ENCODE peak calls at places on chromosomes 13 and 19, in five cellular contexts. One of them, this sample, is unnamed.

GRCh38 chr13:80251403-80251802 is 89.5 kb downstream of the SPRY2 start:
- DNase-seq in prostate gland: no peak
- DNase-seq in astrocyte of the hippocampus: peak
- DNase-seq in lower lobe of right lung: no peak
- DNase-seq in Daoy: peak
- DNase-seq in this sample: no peak

GRCh38 chr13:91346848-91347211 is 657 bp upstream of the MIR17HG start:
- DNase-seq in prostate gland: peak
- DNase-seq in lower lobe of right lung: no peak
- DNase-seq in astrocyte of the hippocampus: no peak
- DNase-seq in Daoy: peak
- DNase-seq in this sample: no peak

GRCh38 chr13:36819811-36820140 is 754 bp downstream of the RFXAP start:
- DNase-seq in prostate gland: peak
- DNase-seq in astrocyte of the hippocampus: peak
- DNase-seq in Daoy: peak
- DNase-seq in lower lobe of right lung: no peak
- DNase-seq in this sample: no peak

GRCh38 chr19:38849746-38850230 is at the start of gene HNRNPL:
- DNase-seq in Daoy: no peak
- DNase-seq in astrocyte of the hippocampus: no peak
- DNase-seq in lower lobe of right lung: peak
- DNase-seq in prostate gland: no peak
- DNase-seq in this sample: peak

GRCh38 chr13:28327761-28328607 is 166.9 kb downstream of the FLT1 start:
- DNase-seq in astrocyte of the hippocampus: no peak
- DNase-seq in Daoy: no peak
- DNase-seq in lower lobe of right lung: no peak
- DNase-seq in prostate gland: no peak
- DNase-seq in this sample: no peak

GRCh38 chr13:64371045-64371444 is 2859.1 kb downstream of the PCDH9 start:
- DNase-seq in Daoy: no peak
- DNase-seq in prostate gland: no peak
- DNase-seq in astrocyte of the hippocampus: peak
- DNase-seq in lower lobe of right lung: no peak
- DNase-seq in this sample: no peak

GRCh38 chr13:31965361-31966066 is 66.1 kb upstream of the FRY start:
- DNase-seq in lower lobe of right lung: no peak
- DNase-seq in Daoy: peak
- DNase-seq in astrocyte of the hippocampus: peak
- DNase-seq in prostate gland: no peak
- DNase-seq in this sample: no peak

GRCh38 chr13:108534728-108535127 is 94.7 kb upstream of the MYO16 start:
- DNase-seq in lower lobe of right lung: no peak
- DNase-seq in prostate gland: no peak
- DNase-seq in Daoy: no peak
- DNase-seq in astrocyte of the hippocampus: no peak
- DNase-seq in this sample: no peak

GRCh38 chr19:56441206-56441792 is 35.8 kb downstream of the ZNF667 start:
- DNase-seq in lower lobe of right lung: no peak
- DNase-seq in prostate gland: no peak
- DNase-seq in astrocyte of the hippocampus: no peak
- DNase-seq in Daoy: no peak
- DNase-seq in this sample: no peak

GRCh38 chr19:11092181-11092538 is 2.9 kb downstream of the LDLR start:
- DNase-seq in lower lobe of right lung: no peak
- DNase-seq in Daoy: peak
- DNase-seq in prostate gland: no peak
- DNase-seq in astrocyte of the hippocampus: peak
- DNase-seq in this sample: no peak

GRCh38 chr13:38871275-38871674 is 119.4 kb downstream of the STOML3 start:
- DNase-seq in prostate gland: no peak
- DNase-seq in lower lobe of right lung: no peak
- DNase-seq in astrocyte of the hippocampus: no peak
- DNase-seq in Daoy: no peak
- DNase-seq in this sample: no peak

GRCh38 chr13:111363591-111363990 is 43.1 kb downstream of the TEX29 start:
- DNase-seq in astrocyte of the hippocampus: no peak
- DNase-seq in lower lobe of right lung: no peak
- DNase-seq in prostate gland: no peak
- DNase-seq in Daoy: no peak
- DNase-seq in this sample: no peak

GRCh38 chr19:21841784-21842097 is 5.8 kb upstream of the ZNF43 start:
- DNase-seq in lower lobe of right lung: no peak
- DNase-seq in prostate gland: no peak
- DNase-seq in Daoy: no peak
- DNase-seq in astrocyte of the hippocampus: no peak
- DNase-seq in this sample: no peak

GRCh38 chr13:83796364-83796763 is 85.9 kb downstream of the SLITRK1 start:
- DNase-seq in astrocyte of the hippocampus: no peak
- DNase-seq in Daoy: no peak
- DNase-seq in prostate gland: no peak
- DNase-seq in lower lobe of right lung: no peak
- DNase-seq in this sample: no peak

GRCh38 chr13:27958928-27959539 is 10.1 kb downstream of the CDX2 start:
- DNase-seq in prostate gland: no peak
- DNase-seq in lower lobe of right lung: no peak
- DNase-seq in astrocyte of the hippocampus: no peak
- DNase-seq in Daoy: no peak
- DNase-seq in this sample: no peak

GRCh38 chr19:36686365-36687213 is 823 bp upstream of the ZNF567 start:
- DNase-seq in astrocyte of the hippocampus: peak
- DNase-seq in lower lobe of right lung: peak
- DNase-seq in prostate gland: peak
- DNase-seq in Daoy: no peak
- DNase-seq in this sample: peak

This sample was measured in kidney.